ENCODE peak calls at places on chromosome 9, in six cellular contexts. K, F, T, V, P and D are unnamed samples. For H3K27me3, the result is how much of the 10 kb centered on the place peaks cover.

GRCh38 chr9:108951578-108951977 is 17.4 kb downstream of the ABITRAM start:
- DNase-seq in T (no peak), F (no peak), P (no peak), V (no peak), K (no peak), D (no peak)

GRCh38 chr9:90331826-90332575 is 310.6 kb downstream of the DIRAS2 start:
- DNase-seq in F (no peak), T (no peak), P (no peak), K (no peak), V (no peak), D (peak)

GRCh38 chr9:132575005-132575609 is 7.3 kb upstream of the BARHL1 start:
- DNase-seq in T (no peak), K (peak), V (no peak), P (peak), F (peak), D (peak)

GRCh38 chr9:21996438-21996837 is 1.8 kb downstream of the CDKN2B-AS1 start:
- DNase-seq in P (no peak), T (no peak), K (no peak), V (no peak), F (no peak), D (no peak)

GRCh38 chr9:110821064-110821463 is 152.5 kb downstream of the MUSK start:
- DNase-seq in T (no peak), V (no peak), F (no peak), P (no peak), K (no peak), D (no peak)

GRCh38 chr9:95092321-95093072 is 225.0 kb downstream of the FANCC start:
- DNase-seq in T (peak), K (no peak), P (no peak), F (peak), V (no peak), D (no peak)

GRCh38 chr9:17905356-17906203 is 326.7 kb downstream of the SH3GL2 start:
- DNase-seq in K (no peak), T (no peak), V (no peak), P (no peak), F (no peak), D (no peak)

GRCh38 chr9:136416427-136416826 is 6.0 kb downstream of the PMPCA start:
- DNase-seq in K (no peak), P (no peak), T (no peak), F (no peak), V (no peak), D (no peak)

GRCh38 chr9:94799578-94800264 is 73.2 kb downstream of the AOPEP start:
- DNase-seq in V (no peak), F (no peak), P (no peak), T (no peak), K (no peak), D (no peak)

GRCh38 chr9:128771094-128771721 is 519 bp downstream of the ZER1 start:
- DNase-seq in F (no peak), K (peak), V (no peak), P (no peak), T (peak), D (no peak)

GRCh38 chr9:84862786-84863185 is 193.3 kb downstream of the NTRK2 start:
- DNase-seq in T (no peak), P (no peak), F (no peak), V (no peak), K (no peak), D (no peak)

GRCh38 chr9:94922691-94923107 is 196.2 kb downstream of the AOPEP start:
- DNase-seq in V (no peak), P (no peak), T (peak), K (no peak), F (no peak), D (no peak)

GRCh38 chr9:113011911-113012381 is at the start of gene ZNF883:
- DNase-seq in K (peak), F (no peak), T (no peak), P (peak), V (no peak), D (no peak)

GRCh38 chr9:114005371-114006154 is 72.5 kb downstream of the AMBP start:
- DNase-seq in K (no peak), V (no peak), F (peak), T (peak), P (no peak), D (no peak)

GRCh38 chr9:89428901-89429890 is 68.7 kb downstream of the SEMA4D start:
- DNase-seq in V (no peak), F (no peak), P (peak), T (no peak), K (peak), D (no peak)

GRCh38 chr9:2767800-2768199 is 50.5 kb downstream of the KCNV2 start:
- DNase-seq in P (no peak), T (no peak), K (no peak), F (no peak), V (no peak), D (no peak)

GRCh38 chr9:34372598-34373011 is 4.1 kb downstream of the MYORG start:
- DNase-seq in F (no peak), P (no peak), V (no peak), K (no peak), T (peak), D (no peak)

GRCh38 chr9:124260769-124261603 is 3.2 kb downstream of the NEK6 start:
- DNase-seq in K (no peak), V (no peak), T (no peak), F (peak), P (no peak), D (no peak)

GRCh38 chr9:96136992-96137665 is 164.8 kb downstream of the HSD17B3 start:
- DNase-seq in T (no peak), K (no peak), P (no peak), V (no peak), F (peak), D (peak)

GRCh38 chr9:70531286-70531685 is 116.8 kb upstream of the KLF9 start:
- DNase-seq in P (no peak), F (no peak), V (no peak), K (no peak), T (no peak), D (no peak)

GRCh38 chr9:107153336-107153735 is 129.7 kb upstream of the RAD23B start:
- DNase-seq in K (no peak), P (no peak), V (no peak), F (no peak), T (no peak), D (no peak)

GRCh38 chr9:69279730-69280127 is 45.3 kb upstream of the ENTREP1 start:
- DNase-seq in K (no peak), T (no peak), V (no peak), P (no peak), F (no peak), D (no peak)

GRCh38 chr9:102518324-102518723 is 476.8 kb upstream of the CYLC2 start:
- DNase-seq in P (no peak), V (no peak), F (no peak), T (no peak), K (no peak), D (no peak)

GRCh38 chr9:5909999-5910398 is 19.3 kb downstream of the MLANA start:
- DNase-seq in F (no peak), K (no peak), V (no peak), T (no peak), P (no peak), D (no peak)

GRCh38 chr9:76085596-76085995 is 195.1 kb downstream of the PCSK5 start:
- DNase-seq in K (no peak), V (no peak), F (no peak), P (no peak), T (no peak), D (no peak)

GRCh38 chr9:2758162-2758950 is 41.0 kb downstream of the KCNV2 start:
- DNase-seq in F (no peak), P (no peak), V (no peak), K (no peak), T (no peak), D (no peak)

GRCh38 chr9:75612754-75613153 is 277.7 kb upstream of the PCSK5 start:
- DNase-seq in F (no peak), K (no peak), P (no peak), T (no peak), V (no peak), D (no peak)

GRCh38 chr9:127139775-127140174 is 17.3 kb upstream of the ANGPTL2 start:
- DNase-seq in P (no peak), T (peak), F (no peak), K (no peak), V (no peak), D (no peak)

GRCh38 chr9:70083429-70083828 is 39.8 kb downstream of the MAMDC2 start:
- DNase-seq in V (no peak), K (no peak), P (no peak), F (no peak), T (peak), D (no peak)

GRCh38 chr9:123550797-123551196 is 194.8 kb downstream of the CRB2 start:
- DNase-seq in K (no peak), F (no peak), V (no peak), P (no peak), T (no peak), D (no peak)

GRCh38 chr9:91832322-91832721 is 117.7 kb downstream of the ROR2 start:
- DNase-seq in T (no peak), P (no peak), V (no peak), F (no peak), K (no peak), D (no peak)

GRCh38 chr9:85949591-85950335 is 8.8 kb downstream of the NAA35 start:
- DNase-seq in F (no peak), P (no peak), T (no peak), K (no peak), V (no peak), D (no peak)

GRCh38 chr9:135076876-135077430 is 10.5 kb upstream of the OLFM1 start:
- DNase-seq in K (no peak), T (no peak), F (peak), P (no peak), V (no peak), D (no peak)
- H3K27me3 ChIP-seq in K (under half), T (under half), F (under half), P (half or more), V (under half), D (under half)

GRCh38 chr9:72839140-72839539 is 113.7 kb downstream of the ALDH1A1 start:
- DNase-seq in V (no peak), T (no peak), K (no peak), F (no peak), P (no peak), D (no peak)

GRCh38 chr9:72844440-72844768 is 108.4 kb downstream of the ALDH1A1 start:
- DNase-seq in F (no peak), T (no peak), V (no peak), P (no peak), K (no peak), D (no peak)

GRCh38 chr9:72843525-72844439 is 109.1 kb downstream of the ALDH1A1 start:
- DNase-seq in V (no peak), F (no peak), K (no peak), T (no peak), P (no peak), D (no peak)
- TF ChIP-seq CTCF in V (peak), F (no peak), K (no peak), T (no peak), P (no peak), D (no peak)

GRCh38 chr9:4510546-4511322 is 20.5 kb downstream of the SLC1A1 start:
- DNase-seq in T (no peak), F (no peak), P (no peak), K (no peak), V (no peak), D (no peak)
- H3K27me3 ChIP-seq in T (under half), F (under half), P (under half), K (under half), V (under half), D (under half)

GRCh38 chr9:137466041-137466799 is 7.1 kb upstream of the NSMF start:
- DNase-seq in K (no peak), F (peak), T (no peak), P (peak), V (no peak), D (no peak)

GRCh38 chr9:137465000-137465769 is 6.1 kb upstream of the NSMF start:
- DNase-seq in P (peak), K (no peak), T (no peak), V (no peak), F (peak), D (no peak)

GRCh38 chr9:137463931-137464290 is 4.8 kb upstream of the NSMF start:
- DNase-seq in V (no peak), F (peak), K (no peak), T (no peak), P (peak), D (no peak)

GRCh38 chr9:137463194-137463930 is 4.2 kb upstream of the NSMF start:
- DNase-seq in V (no peak), P (peak), F (peak), T (no peak), K (no peak), D (no peak)

DNA sequence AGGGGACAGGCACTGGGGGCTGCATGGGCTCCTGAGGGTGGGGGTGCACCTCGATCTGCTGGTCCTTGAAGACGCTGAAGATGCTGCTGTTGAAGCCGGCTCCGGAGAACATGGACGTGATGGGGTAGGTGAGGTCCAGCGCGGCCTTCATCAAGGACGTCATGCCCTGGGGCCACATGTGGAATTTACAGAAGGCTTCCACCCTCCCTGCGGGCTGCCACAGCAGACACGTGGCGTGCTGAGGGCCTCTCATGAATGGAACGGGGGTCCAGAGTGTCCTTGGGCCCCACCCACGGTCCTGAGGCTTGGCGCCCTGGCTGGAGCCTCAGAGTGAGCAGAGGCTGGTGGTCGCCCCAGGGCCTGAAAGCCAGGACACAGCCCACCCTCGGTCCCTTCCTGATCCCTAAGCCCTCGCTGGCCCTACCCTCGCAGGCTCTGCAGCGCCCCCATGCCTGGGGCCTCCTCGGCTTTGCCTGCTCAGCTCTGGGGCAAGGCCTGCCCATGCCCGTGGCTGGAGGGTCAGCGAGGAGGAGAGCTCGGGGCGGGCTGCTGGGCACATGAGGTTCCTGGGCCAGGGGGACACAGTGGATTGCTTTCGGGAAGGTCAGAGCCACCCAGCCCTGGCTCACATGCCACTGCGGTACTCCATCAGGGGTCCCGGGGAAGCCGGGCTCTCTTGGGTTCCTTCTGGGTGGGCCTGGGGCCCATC is 5.3 kb upstream of the NSMF start:
- DNase-seq in P (peak), K (no peak), F (peak), V (no peak), T (no peak), D (no peak)
- TF ChIP-seq CTCF in P (no peak), K (no peak), F (no peak), V (no peak), T (no peak), D (no peak)